ENCODE peak calls at places on chromosomes 16 and 17, in seven cellular contexts. F is lower leg skin, U is stomach, W is A549, N is heart left ventricle, C is uterus, M is GM12892. I is an unnamed sample.

GRCh38 chr17:80874866-80875445 is 116.7 kb upstream of the CHMP6 start:
- DNase-seq in F (no peak), C (no peak), M (no peak), N (no peak), U (no peak), W (no peak), I (peak; percentile 13)

GRCh38 chr16:16014329-16015224 is 65.2 kb downstream of the ABCC1 start:
- DNase-seq in U (peak; percentile 81), W (peak; percentile 87), C (peak; percentile 41), M (no peak), F (no peak), N (peak; percentile 79), I (no peak)

GRCh38 chr17:77323413-77324171 is 182.8 kb downstream of the SEC14L1 start:
- DNase-seq in U (peak; percentile 38), W (peak; percentile 77), N (peak; percentile 75), F (peak; percentile 91), C (peak; percentile 62), M (no peak), I (peak; percentile 55)

GRCh38 chr17:4969551-4970231 is 2.1 kb upstream of the SPAG7 start:
- DNase-seq in F (no peak), C (no peak), W (no peak), U (no peak), N (no peak), M (no peak), I (no peak)

GRCh38 chr17:62064791-62065563 is at the start of gene MED13:
- DNase-seq in F (peak; percentile 92), C (peak; percentile 46), U (peak; percentile 64), M (no peak), W (peak; percentile 69), N (peak; percentile 81), I (peak; percentile 62)

GRCh38 chr16:15435216-15435864 is 952 bp downstream of the BMERB1 start:
- DNase-seq in F (no peak), U (no peak), W (no peak), M (no peak), N (no peak), C (no peak), I (no peak)

GRCh38 chr16:23092801-23093117 is 56.5 kb downstream of the USP31 start:
- DNase-seq in C (no peak), U (no peak), M (no peak), N (no peak), F (no peak), W (no peak), I (no peak)

GRCh38 chr16:29745853-29746345 is at the start of gene C16orf54:
- DNase-seq in F (peak; percentile 94), W (no peak), U (peak; percentile 73), N (peak; percentile 89), C (peak; percentile 34), M (peak; percentile 61), I (peak; percentile 69)

DNA sequence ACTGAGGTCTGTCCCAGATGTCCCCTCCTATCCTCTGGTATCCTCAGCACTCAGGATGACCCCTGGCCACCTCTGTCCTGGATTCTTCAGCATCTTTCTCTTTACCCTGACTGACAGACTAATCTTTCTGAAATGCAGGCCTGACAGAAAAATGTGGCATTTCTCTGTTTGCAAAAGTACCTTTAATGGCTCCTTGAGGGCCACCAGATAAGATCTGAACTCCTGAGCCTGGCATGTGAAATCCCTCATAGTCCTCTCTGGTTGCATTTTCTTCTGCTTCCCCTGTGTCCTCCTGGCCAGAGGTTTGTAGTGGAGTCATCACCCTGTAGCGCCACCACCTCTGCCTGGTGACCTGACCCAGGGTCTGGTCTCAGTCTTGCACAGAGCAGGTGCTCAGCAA is 2.0 kb upstream of the ELMO3 start:
- DNase-seq in N (no peak), U (no peak), C (no peak), W (no peak), M (no peak), F (no peak), I (no peak)
- TF ChIP-seq POLR2A in N (no peak), U (no peak), C (no peak), W (no peak), M (no peak), F (no peak), I (no peak)

DNA sequence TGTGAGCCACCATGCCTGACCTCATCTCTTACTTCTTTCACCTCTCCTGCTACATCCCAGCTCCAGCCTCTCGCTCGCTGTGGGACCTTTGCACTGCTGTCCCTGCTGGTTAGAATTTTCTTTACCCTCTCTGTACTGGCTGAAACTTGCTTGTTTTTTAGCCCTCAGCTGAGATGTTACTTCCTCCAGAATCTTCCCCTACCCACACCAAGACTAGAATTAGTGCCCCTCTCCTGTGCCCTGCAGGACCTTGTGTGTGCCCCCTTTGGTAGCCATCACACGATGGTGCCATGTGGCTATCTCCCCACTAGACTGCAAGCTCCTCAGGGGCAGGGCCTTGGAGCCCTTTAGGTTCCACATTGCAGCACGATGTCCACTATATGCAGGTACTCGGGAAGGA is 84.1 kb downstream of the AIPL1 start:
- DNase-seq in C (no peak), N (no peak), M (no peak), W (no peak), F (peak; percentile 23), U (no peak), I (no peak)
- TF ChIP-seq POLR2A in C (no peak), N (no peak), M (no peak), W (no peak), F (no peak), U (no peak), I (no peak)

GRCh38 chr17:72454342-72454741 is 333.5 kb downstream of the SOX9 start:
- DNase-seq in C (no peak), M (no peak), N (no peak), W (no peak), F (no peak), U (no peak), I (no peak)

GRCh38 chr17:72458301-72458700 is 337.5 kb downstream of the SOX9 start:
- DNase-seq in F (no peak), U (no peak), W (no peak), M (no peak), N (no peak), C (no peak), I (no peak)

GRCh38 chr17:72457712-72458111 is 336.9 kb downstream of the SOX9 start:
- DNase-seq in F (no peak), C (no peak), U (no peak), M (no peak), N (no peak), W (no peak), I (no peak)

GRCh38 chr17:72455562-72455961 is 334.7 kb downstream of the SOX9 start:
- DNase-seq in C (no peak), F (no peak), U (no peak), N (no peak), W (no peak), M (no peak), I (no peak)

GRCh38 chr17:72456026-72456569 is 335.3 kb downstream of the SOX9 start:
- DNase-seq in N (no peak), C (no peak), U (peak; percentile 63), F (no peak), M (no peak), W (peak; percentile 89), I (peak; percentile 85)
- TF ChIP-seq POLR2A in N (no peak), C (no peak), U (no peak), F (no peak), M (no peak), W (no peak), I (no peak)

DNA sequence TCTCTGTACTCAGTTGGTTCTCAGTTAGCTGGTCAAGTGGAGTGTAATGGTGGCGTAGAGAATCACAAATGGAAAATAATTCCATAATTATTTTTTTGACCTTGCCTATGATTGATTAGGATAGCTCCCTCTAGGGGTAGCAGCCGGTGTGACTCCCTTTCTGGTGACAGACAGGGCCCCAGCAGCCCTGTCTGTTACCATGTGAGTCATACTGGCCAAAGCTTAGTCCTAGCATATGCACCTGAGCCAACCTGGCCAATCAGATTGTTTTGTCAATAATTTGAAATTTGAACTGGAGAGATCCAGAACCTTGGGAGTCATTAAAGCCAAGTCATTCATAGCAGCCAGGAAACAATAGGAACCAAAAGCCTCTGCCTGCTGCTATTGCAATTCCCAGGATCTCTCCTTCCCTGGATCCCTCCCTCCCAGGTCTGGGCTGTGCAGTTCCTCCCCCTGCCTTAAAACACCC is 5.6 kb downstream of the PNPO start:
- DNase-seq in N (no peak), U (peak; percentile 92), W (peak; percentile 100), F (peak; percentile 92), C (peak; percentile 41), M (peak; percentile 69), I (peak; percentile 94)
- TF ChIP-seq POLR2A in N (no peak), U (no peak), W (no peak), F (no peak), C (no peak), M (no peak), I (peak; percentile 49)

GRCh38 chr17:60410001-60410400 is 12.3 kb upstream of the CHCT1 start:
- DNase-seq in F (no peak), W (no peak), C (no peak), N (no peak), U (no peak), M (no peak), I (no peak)
- TF ChIP-seq POLR2A in F (no peak), W (no peak), C (no peak), N (no peak), U (no peak), M (no peak), I (no peak)

GRCh38 chr17:32385971-32386370 is 36.0 kb downstream of the ZNF207 start:
- DNase-seq in M (no peak), W (no peak), C (no peak), U (no peak), F (no peak), N (no peak), I (no peak)

GRCh38 chr17:32386844-32387243 is 36.9 kb downstream of the ZNF207 start:
- DNase-seq in M (no peak), C (no peak), F (no peak), W (no peak), N (no peak), U (no peak), I (no peak)

GRCh38 chr17:32385121-32385520 is 35.2 kb downstream of the ZNF207 start:
- DNase-seq in F (no peak), W (no peak), N (no peak), U (no peak), C (no peak), M (no peak), I (no peak)

GRCh38 chr17:32383926-32384434 is 34.0 kb downstream of the ZNF207 start:
- DNase-seq in M (no peak), C (no peak), W (no peak), N (no peak), U (no peak), F (no peak), I (no peak)

GRCh38 chr17:32382526-32383223 is 32.7 kb downstream of the ZNF207 start:
- DNase-seq in N (no peak), F (no peak), W (no peak), M (no peak), U (no peak), C (no peak), I (no peak)
- TF ChIP-seq POLR2A in N (no peak), F (no peak), W (no peak), M (peak; percentile 60), U (no peak), C (no peak), I (no peak)